ENCODE peak calls at places on chromosomes 2 and 18, in eight cellular contexts. T is ovary, V is stomach, U is heart left ventricle, H is upper lobe of left lung, S is Peyer's patch, F is uterus, W is spleen. I is an unnamed sample.

GRCh38 chr2:182824056-182824758 is 42.2 kb downstream of the FRZB start:
- DNase-seq in T (no peak), V (no peak), U (no peak), H (no peak), S (no peak), F (no peak), W (no peak), I (no peak)

GRCh38 chr18:48954837-48955527 is 4.2 kb upstream of the SMAD7 start:
- DNase-seq in T (peak; percentile 20), V (no peak), U (no peak), H (no peak), S (no peak), F (no peak), W (peak; percentile 23), I (no peak)

GRCh38 chr18:78972930-78973331 is 6.7 kb upstream of the SALL3 start:
- DNase-seq in T (no peak), V (no peak), U (no peak), H (no peak), S (no peak), F (no peak), W (no peak), I (no peak)

GRCh38 chr18:22831441-22831904 is 101.7 kb upstream of the RBBP8 start:
- DNase-seq in T (no peak), V (no peak), U (no peak), H (no peak), S (no peak), F (no peak), W (no peak), I (no peak)

GRCh38 chr2:128282246-128282975 is 36.3 kb downstream of the HS6ST1 start:
- DNase-seq in T (no peak), V (no peak), U (no peak), H (peak; percentile 82), S (no peak), F (no peak), W (peak; percentile 80), I (peak; percentile 22)

GRCh38 chr2:85987266-85988178 is 98.7 kb upstream of the ST3GAL5 start:
- DNase-seq in T (no peak), V (no peak), U (no peak), H (no peak), S (no peak), F (peak; percentile 57), W (no peak), I (no peak)

GRCh38 chr2:222566229-222566628 is 89.7 kb downstream of the FARSB start:
- DNase-seq in T (no peak), V (no peak), U (no peak), H (no peak), S (no peak), F (no peak), W (no peak), I (no peak)

GRCh38 chr2:85164145-85164559 is 31.0 kb downstream of the TCF7L1 start:
- DNase-seq in T (no peak), V (no peak), U (no peak), H (no peak), S (no peak), F (no peak), W (no peak), I (no peak)

GRCh38 chr2:195985731-195986130 is 82.9 kb downstream of the DNAH7 start:
- DNase-seq in T (no peak), V (no peak), U (no peak), H (no peak), S (no peak), F (no peak), W (no peak), I (no peak)

GRCh38 chr2:186907897-186908296 is 58.9 kb upstream of the ZSWIM2 start:
- DNase-seq in T (no peak), V (no peak), U (no peak), H (no peak), S (no peak), F (no peak), W (no peak), I (no peak)

GRCh38 chr2:231386446-231386845 is 9.1 kb upstream of the B3GNT7 start:
- DNase-seq in T (no peak), V (no peak), U (no peak), H (no peak), S (no peak), F (no peak), W (no peak), I (no peak)

GRCh38 chr2:166453995-166454595 is 40.0 kb downstream of the SCN7A start:
- DNase-seq in T (no peak), V (no peak), U (no peak), H (no peak), S (no peak), F (no peak), W (no peak), I (no peak)

GRCh38 chr2:147224070-147224469 is 620.8 kb upstream of the ACVR2A start:
- DNase-seq in T (no peak), V (no peak), U (no peak), H (no peak), S (no peak), F (no peak), W (no peak), I (no peak)

DNA sequence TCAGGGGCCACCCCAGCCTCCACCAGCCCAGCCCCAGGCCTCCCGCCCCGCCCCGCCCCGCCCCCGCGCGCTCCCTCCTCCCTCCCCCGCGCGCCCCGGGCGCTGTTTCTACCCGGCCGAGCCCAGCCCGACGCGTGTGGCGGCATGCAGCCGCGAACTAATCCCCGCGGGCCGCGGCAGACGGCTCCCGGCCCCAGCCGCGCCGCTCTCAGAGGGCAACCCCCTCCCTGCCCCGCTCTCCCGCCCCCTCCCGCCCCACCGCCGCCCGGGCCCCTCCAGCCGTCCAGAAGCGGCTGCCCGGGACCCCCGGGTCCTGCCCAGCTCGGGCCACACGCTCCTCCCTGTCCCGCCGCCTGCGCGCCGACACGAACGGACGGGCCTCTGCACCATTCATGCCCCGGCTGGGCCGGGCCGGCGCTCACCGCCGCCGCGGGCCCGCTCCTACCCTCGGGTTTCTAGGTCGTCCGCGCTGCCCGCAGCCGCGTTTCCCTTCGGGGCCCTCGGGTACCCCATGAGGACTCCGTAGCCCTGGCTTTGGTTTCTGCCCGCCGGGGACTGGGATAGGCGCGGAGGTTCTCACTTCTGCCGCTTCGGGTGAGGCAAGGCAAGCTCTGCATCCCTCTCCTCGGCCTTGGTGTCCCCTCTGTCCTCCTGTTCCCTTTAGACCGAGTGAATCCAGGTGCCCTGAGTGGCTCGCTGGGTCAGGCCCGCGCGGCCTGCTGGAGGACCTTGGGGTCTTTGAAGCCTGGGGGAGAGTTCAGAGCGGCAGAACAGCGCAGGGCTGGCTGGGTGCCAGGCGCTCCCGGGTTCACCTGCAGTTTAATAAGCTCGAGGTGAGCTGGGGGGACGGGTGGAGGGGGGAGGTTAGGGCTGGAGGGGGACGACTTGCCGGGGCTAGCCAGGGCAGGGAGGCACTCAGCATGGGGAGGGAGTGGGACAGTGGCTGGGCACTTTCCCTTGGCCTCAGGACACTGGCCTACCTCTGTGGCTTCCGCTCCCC is 3.1 kb downstream of the WNT10A start:
- DNase-seq in T (no peak), V (no peak), U (no peak), H (peak; percentile 89), S (peak; percentile 52), F (no peak), W (peak; percentile 86), I (peak; percentile 38)
- TF ChIP-seq POLR2A in T (no peak), V (no peak), U (no peak), H (no peak), S (no peak), F (no peak), W (no peak), I (no peak)

GRCh38 chr2:217978536-217979150 is 24.2 kb downstream of the TNS1 start:
- DNase-seq in T (peak; percentile 82), V (peak; percentile 39), U (no peak), H (peak; percentile 88), S (no peak), F (peak; percentile 56), W (peak; percentile 65), I (peak; percentile 14)
- H3K4me3 ChIP-seq in T (peak overlapping the region; percentile 61), V (peak overlapping the region; percentile 61), U (peak overlapping the region; percentile 50), H (peak overlapping the region; percentile 66), S (peak overlapping the region; percentile 27), F (peak overlapping the region; percentile 73), W (peak overlapping the region; percentile 32), I (peak overlapping the region; percentile 10)

GRCh38 chr18:4762399-4762798 is 307.3 kb upstream of the DLGAP1 start:
- DNase-seq in T (no peak), V (no peak), U (no peak), H (no peak), S (no peak), F (no peak), W (no peak), I (no peak)

DNA sequence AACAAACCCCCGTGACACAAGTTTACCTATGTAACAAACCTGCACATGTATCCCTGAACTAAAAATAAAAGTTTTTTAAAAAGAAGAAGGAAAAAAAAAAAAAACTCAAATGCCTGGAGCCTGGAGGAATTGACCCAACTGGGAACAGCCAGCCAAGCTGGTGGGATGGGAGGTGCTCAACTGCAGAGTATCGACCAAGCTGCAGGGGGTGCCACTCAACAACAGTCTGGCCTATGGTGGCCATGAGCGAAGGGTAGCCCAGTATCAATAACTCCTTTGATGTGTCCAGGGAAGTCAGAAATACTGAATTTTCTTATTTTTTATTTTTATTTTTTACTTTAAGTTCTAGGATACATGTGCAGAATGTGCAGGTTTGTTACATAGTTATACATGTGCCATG is 310.3 kb upstream of the DLGAP1 start:
- DNase-seq in T (no peak), V (no peak), U (no peak), H (no peak), S (no peak), F (no peak), W (no peak), I (no peak)
- TF ChIP-seq CTCF in T (no peak), V (no peak), U (no peak), H (no peak), S (no peak), F (no peak), W (no peak), I (no peak)

GRCh38 chr2:8681786-8682692 is at the start of gene ID2:
- DNase-seq in T (peak; percentile 100), V (peak; percentile 99), U (peak; percentile 100), H (peak; percentile 100), S (peak; percentile 94), F (peak; percentile 99), W (peak; percentile 98), I (peak; percentile 99)
- TF ChIP-seq POLR2A in T (peak; percentile 99), V (no peak), U (peak; percentile 100), H (peak; percentile 93), S (peak; percentile 100), F (peak; percentile 99), W (peak; percentile 95), I (peak; percentile 100)

GRCh38 chr2:218009191-218010114 is 6.7 kb upstream of the TNS1 start:
- DNase-seq in T (no peak), V (no peak), U (no peak), H (no peak), S (no peak), F (no peak), W (no peak), I (no peak)
- H3K4me3 ChIP-seq in T (peak overlapping the region; percentile 44), V (peak overlapping the region; percentile 57), U (peak overlapping the region; percentile 34), H (peak overlapping the region; percentile 52), S (peak overlapping the region; percentile 21), F (peak overlapping the region; percentile 31), W (no peak overlapping the region), I (peak overlapping the region; percentile 24)

I was measured in body of pancreas.